ENCODE peak calls at places on chromosomes 1 and 21, in four cellular contexts. F is activated naive CD8-positive, alpha-beta T cell treated with anti-CD3 and anti-CD28 coated beads, Interleukin-2, amount 50 U/mL, for 24 hours; W is NCI-H2107; G is non-pigmented ciliary epithelial cell. S is an unnamed sample.

GRCh38 chr21:38527737-38528136 is 29.5 kb upstream of the ERG start:
- DNase-seq in F (no peak), W (no peak), G (no peak), S (no peak)

GRCh38 chr21:20790113-20790512 is 208.1 kb upstream of the NCAM2 start:
- DNase-seq in G (no peak), F (no peak), W (no peak), S (no peak)

GRCh38 chr1:37797750-37798345 is 4.2 kb downstream of the MANEAL start:
- DNase-seq in G (peak; percentile 65), F (no peak), W (no peak), S (no peak)

GRCh38 chr1:206029484-206029883 is 5.8 kb upstream of the CTSE start:
- DNase-seq in G (no peak), F (no peak), W (no peak), S (no peak)

GRCh38 chr1:22936681-22937080 is 36.0 kb downstream of the LACTBL1 start:
- DNase-seq in G (no peak), W (no peak), F (no peak), S (no peak)

GRCh38 chr1:6460349-6461236 is 5.4 kb downstream of the TNFRSF25 start:
- DNase-seq in F (peak; percentile 79), W (no peak), G (no peak), S (no peak)

GRCh38 chr21:14435423-14435822 is 52.5 kb upstream of the HSPA13 start:
- DNase-seq in W (no peak), F (no peak), G (no peak), S (no peak)

GRCh38 chr1:74690909-74691308 is 17.3 kb upstream of the ERICH3 start:
- DNase-seq in G (no peak), W (no peak), F (no peak), S (no peak)

GRCh38 chr1:19472174-19472573 is 13.2 kb downstream of the CAPZB start:
- DNase-seq in W (no peak), G (no peak), F (no peak), S (no peak)

GRCh38 chr1:161816201-161816600 is 50.1 kb downstream of the ATF6 start:
- DNase-seq in F (no peak), G (no peak), W (peak; percentile 27), S (no peak)

GRCh38 chr1:157154940-157155514 is 16.8 kb upstream of the ETV3 start:
- DNase-seq in W (no peak), F (no peak), G (no peak), S (no peak)

GRCh38 chr1:89354210-89354609 is 9.6 kb upstream of the GBP6 start:
- DNase-seq in F (no peak), G (no peak), W (no peak), S (no peak)

GRCh38 chr21:29121759-29122158 is 8.7 kb upstream of the MAP3K7CL start:
- DNase-seq in G (no peak), F (no peak), W (no peak), S (no peak)

GRCh38 chr1:61125263-61125662 is 42.9 kb downstream of the NFIA start:
- DNase-seq in F (no peak), W (no peak), G (no peak), S (peak; percentile 30)

GRCh38 chr1:59367269-59368006 is 70.5 kb downstream of the FGGY start:
- DNase-seq in W (no peak), G (peak; percentile 84), F (no peak), S (no peak)

GRCh38 chr1:228964178-228964819 is 229.0 kb downstream of the RHOU start:
- DNase-seq in F (no peak), W (no peak), G (peak; percentile 87), S (no peak)

GRCh38 chr1:24551910-24552571 is 3.8 kb upstream of the NCMAP start:
- DNase-seq in W (no peak), F (no peak), G (no peak), S (no peak)

GRCh38 chr1:218367118-218367517 is 22.0 kb downstream of the TGFB2 start:
- DNase-seq in F (no peak), G (no peak), W (no peak), S (no peak)

GRCh38 chr1:53336146-53336545 is 8.3 kb upstream of the LRP8 start:
- DNase-seq in F (no peak), G (no peak), W (no peak), S (no peak)

GRCh38 chr1:106494646-106495045 is 561.8 kb upstream of the PRMT6 start:
- DNase-seq in W (no peak), G (no peak), F (no peak), S (no peak)

GRCh38 chr1:110453829-110454228 is 2.9 kb downstream of the PROK1 start:
- DNase-seq in F (no peak), W (no peak), G (no peak), S (no peak)

GRCh38 chr1:10965621-10966226 is 46.7 kb upstream of the TARDBP start:
- DNase-seq in G (no peak), F (peak; percentile 44), W (no peak), S (no peak)

GRCh38 chr21:44723177-44724131 is 12.1 kb upstream of the TSPEAR start:
- DNase-seq in F (peak; percentile 22), W (no peak), G (no peak), S (no peak)

GRCh38 chr1:6631058-6631457 is 6.4 kb downstream of the THAP3 start:
- DNase-seq in F (no peak), G (no peak), W (no peak), S (no peak)

GRCh38 chr1:114341886-114342285 is 169.1 kb downstream of the TRIM33 start:
- DNase-seq in W (no peak), F (no peak), G (no peak), S (no peak)

GRCh38 chr1:219906924-219907771 is 21.2 kb downstream of the SLC30A10 start:
- DNase-seq in G (no peak), F (no peak), W (no peak), S (no peak)

GRCh38 chr21:42027804-42028753 is 17.9 kb upstream of the ZBTB21 start:
- DNase-seq in W (no peak), F (no peak), G (no peak), S (no peak)

GRCh38 chr1:155009742-155010141 is 7.1 kb downstream of the ZBTB7B start:
- DNase-seq in W (no peak), G (no peak), F (no peak), S (no peak)

GRCh38 chr1:169550294-169550693 is 36.0 kb downstream of the F5 start:
- DNase-seq in W (no peak), G (peak; percentile 18), F (no peak), S (peak; percentile 20)

GRCh38 chr1:52955129-52955970 is 28.3 kb downstream of the SCP2 start:
- DNase-seq in F (no peak), W (peak; percentile 4), G (peak; percentile 54), S (no peak)

GRCh38 chr1:11479375-11479979 is 522 bp downstream of the DISP3 start:
- DNase-seq in G (no peak), F (peak; percentile 9), W (no peak), S (no peak)

GRCh38 chr1:82700476-82700875 is 899.7 kb downstream of the ADGRL2 start:
- DNase-seq in W (no peak), G (no peak), F (no peak), S (no peak)

GRCh38 chr1:235918032-235918431 is 51.3 kb upstream of the LYST start:
- DNase-seq in G (no peak), F (no peak), W (no peak), S (peak; percentile 39)

GRCh38 chr1:230090194-230090711 is 23.2 kb downstream of the GALNT2 start:
- DNase-seq in F (no peak), W (no peak), G (peak; percentile 66), S (no peak)

GRCh38 chr1:221040716-221041275 is 161.6 kb downstream of the HLX start:
- DNase-seq in F (no peak), W (no peak), G (no peak), S (no peak)

GRCh38 chr1:87786861-87787548 is 458.3 kb downstream of the LMO4 start:
- DNase-seq in W (no peak), F (no peak), G (no peak), S (no peak)